ENCODE peak calls at places on chromosomes 6 and 20, in nine cellular contexts. T is omental fat pad, O is ovary, W is colonic mucosa, B is nephron progenitor cell, P is lower lobe of right lung, G is hepatocyte, J is foreskin fibroblast, S is left ventricle myocardium inferior. Q is an unnamed sample.

GRCh38 chr20:50478162-50479036 is 31.8 kb upstream of the PTPN1 start:
- DNase-seq in T (no peak), O (peak), W (peak), B (peak), P (peak), G (peak), J (peak), S (peak), Q (peak)

GRCh38 chr6:40894962-40895799 is 143.8 kb downstream of the UNC5CL start:
- DNase-seq in T (no peak), O (peak), W (peak), B (peak), P (peak), G (peak), J (peak), S (peak), Q (peak)

GRCh38 chr6:13404115-13404891 is 76.0 kb upstream of the TBC1D7 start:
- DNase-seq in T (no peak), O (no peak), W (no peak), B (no peak), P (no peak), G (no peak), J (no peak), S (no peak), Q (no peak)

GRCh38 chr6:157110620-157111019 is 212.7 kb downstream of the TMEM242 start:
- DNase-seq in T (no peak), O (no peak), W (no peak), B (no peak), P (no peak), G (peak), J (peak), S (no peak), Q (no peak)

GRCh38 chr6:13624871-13625288 is 9.7 kb downstream of the NOL7 start:
- DNase-seq in T (no peak), O (no peak), W (no peak), B (no peak), P (no peak), G (peak), J (peak), S (no peak), Q (no peak)

GRCh38 chr6:38774933-38775707 is 60.0 kb downstream of the DNAH8 start:
- DNase-seq in T (no peak), O (no peak), W (no peak), B (no peak), P (no peak), G (no peak), J (no peak), S (no peak), Q (no peak)

GRCh38 chr6:77021232-77021631 is 442.1 kb downstream of the HTR1B start:
- DNase-seq in T (no peak), O (no peak), W (no peak), B (no peak), P (no peak), G (no peak), J (no peak), S (no peak), Q (no peak)

GRCh38 chr6:11522819-11523218 is 14.7 kb upstream of the TMEM170B start:
- DNase-seq in T (no peak), O (no peak), W (no peak), B (no peak), P (no peak), G (no peak), J (no peak), S (no peak), Q (no peak)

GRCh38 chr6:158417760-158418098 is 105.5 kb downstream of the TULP4 start:
- DNase-seq in T (no peak), O (no peak), W (no peak), B (no peak), P (no peak), G (no peak), J (peak), S (no peak), Q (no peak)

GRCh38 chr6:36724514-36725385 is 27.1 kb downstream of the RAB44 start:
- DNase-seq in T (peak), O (peak), W (peak), B (peak), P (peak), G (peak), J (peak), S (peak), Q (no peak)

GRCh38 chr6:131054392-131055250 is 8.4 kb downstream of the EPB41L2 start:
- DNase-seq in T (no peak), O (no peak), W (no peak), B (no peak), P (no peak), G (no peak), J (peak), S (no peak), Q (no peak)

GRCh38 chr6:99148111-99148510 is 200.4 kb upstream of the FBXL4 start:
- DNase-seq in T (no peak), O (no peak), W (no peak), B (no peak), P (no peak), G (no peak), J (no peak), S (no peak), Q (no peak)

GRCh38 chr6:99151634-99152344 is 197.7 kb downstream of the FAXC start:
- DNase-seq in T (no peak), O (no peak), W (peak), B (peak), P (peak), G (peak), J (no peak), S (peak), Q (no peak)

GRCh38 chr6:99148761-99149160 is 200.7 kb downstream of the FAXC start:
- DNase-seq in T (no peak), O (no peak), W (no peak), B (no peak), P (no peak), G (no peak), J (no peak), S (no peak), Q (no peak)

GRCh38 chr6:99146716-99147115 is 199.0 kb upstream of the FBXL4 start:
- DNase-seq in T (no peak), O (no peak), W (no peak), B (no peak), P (no peak), G (no peak), J (no peak), S (no peak), Q (no peak)

GRCh38 chr6:99152345-99152643 is 197.2 kb downstream of the FAXC start:
- DNase-seq in T (no peak), O (no peak), W (no peak), B (no peak), P (no peak), G (no peak), J (no peak), S (no peak), Q (no peak)
- TF ChIP-seq CTCF in T (no peak), O (no peak), W (no peak), B (no peak), P (no peak), G (no peak), J (no peak), S (no peak), Q (no peak)

GRCh38 chr6:81812416-81812815 is 59.9 kb upstream of the TENT5A start:
- DNase-seq in T (no peak), O (no peak), W (no peak), B (no peak), P (no peak), G (no peak), J (no peak), S (no peak), Q (no peak)
- TF ChIP-seq CTCF in T (no peak), O (no peak), W (no peak), B (no peak), P (no peak), G (no peak), J (no peak), S (no peak), Q (no peak)

DNA sequence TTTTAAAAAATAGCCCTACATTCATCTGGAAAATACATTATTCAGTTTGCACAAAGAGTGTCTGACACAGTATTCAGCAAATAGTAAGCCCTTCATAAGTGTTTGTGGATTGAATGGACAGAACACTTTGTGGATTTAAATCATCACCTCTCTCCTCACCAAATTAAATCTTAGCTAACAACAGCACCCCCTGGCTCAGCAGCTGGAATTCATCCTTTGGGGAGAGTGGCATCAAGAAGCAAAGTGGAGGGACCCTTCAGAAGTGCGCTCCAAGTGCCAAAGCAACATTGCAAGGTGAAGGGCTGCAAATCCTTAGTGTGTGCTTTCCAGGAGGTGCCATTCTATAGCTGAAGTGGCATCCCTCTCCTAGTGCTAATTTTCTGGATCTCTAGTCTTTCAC is 891.9 kb downstream of the C6orf118 start:
- DNase-seq in T (no peak), O (no peak), W (no peak), B (no peak), P (no peak), G (no peak), J (no peak), S (no peak), Q (no peak)
- TF ChIP-seq CTCF in T (no peak), O (no peak), W (no peak), B (no peak), P (no peak), G (no peak), J (no peak), S (no peak), Q (no peak)

GRCh38 chr6:8057793-8058192 is 6.4 kb downstream of the BLOC1S5 start:
- DNase-seq in T (no peak), O (no peak), W (no peak), B (no peak), P (no peak), G (no peak), J (no peak), S (no peak), Q (no peak)

GRCh38 chr6:8057263-8057662 is 6.9 kb downstream of the BLOC1S5 start:
- DNase-seq in T (no peak), O (no peak), W (no peak), B (no peak), P (no peak), G (no peak), J (no peak), S (no peak), Q (no peak)

GRCh38 chr6:8061736-8062135 is 2.5 kb downstream of the BLOC1S5 start:
- DNase-seq in T (no peak), O (no peak), W (no peak), B (no peak), P (no peak), G (no peak), J (no peak), S (no peak), Q (no peak)

GRCh38 chr6:8060346-8060745 is 3.8 kb downstream of the BLOC1S5 start:
- DNase-seq in T (no peak), O (no peak), W (no peak), B (no peak), P (no peak), G (no peak), J (no peak), S (no peak), Q (no peak)

DNA sequence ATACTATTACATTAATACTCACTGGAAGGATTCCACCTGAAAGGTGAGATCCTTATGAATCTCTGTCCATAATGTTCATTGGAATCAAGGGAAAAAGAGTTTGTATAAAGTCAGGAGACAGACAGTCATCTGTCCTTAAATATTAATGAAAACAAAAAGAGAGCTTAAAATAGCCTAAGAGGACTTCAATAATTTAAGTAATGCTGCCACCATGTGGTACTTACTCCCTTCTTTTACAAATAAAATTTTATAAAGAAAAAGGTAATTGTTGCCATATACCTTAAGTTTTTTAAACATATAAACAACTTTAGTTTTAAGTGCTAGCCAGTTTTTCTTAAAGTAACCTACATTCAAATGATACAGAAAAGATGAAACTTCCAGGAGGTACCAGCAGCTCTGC is 5.1 kb downstream of the BLOC1S5 start:
- DNase-seq in T (no peak), O (no peak), W (no peak), B (no peak), P (no peak), G (peak), J (no peak), S (no peak), Q (no peak)
- TF ChIP-seq CTCF in T (no peak), O (no peak), W (peak), B (peak), P (peak), G (peak), J (no peak), S (peak), Q (peak)

DNA sequence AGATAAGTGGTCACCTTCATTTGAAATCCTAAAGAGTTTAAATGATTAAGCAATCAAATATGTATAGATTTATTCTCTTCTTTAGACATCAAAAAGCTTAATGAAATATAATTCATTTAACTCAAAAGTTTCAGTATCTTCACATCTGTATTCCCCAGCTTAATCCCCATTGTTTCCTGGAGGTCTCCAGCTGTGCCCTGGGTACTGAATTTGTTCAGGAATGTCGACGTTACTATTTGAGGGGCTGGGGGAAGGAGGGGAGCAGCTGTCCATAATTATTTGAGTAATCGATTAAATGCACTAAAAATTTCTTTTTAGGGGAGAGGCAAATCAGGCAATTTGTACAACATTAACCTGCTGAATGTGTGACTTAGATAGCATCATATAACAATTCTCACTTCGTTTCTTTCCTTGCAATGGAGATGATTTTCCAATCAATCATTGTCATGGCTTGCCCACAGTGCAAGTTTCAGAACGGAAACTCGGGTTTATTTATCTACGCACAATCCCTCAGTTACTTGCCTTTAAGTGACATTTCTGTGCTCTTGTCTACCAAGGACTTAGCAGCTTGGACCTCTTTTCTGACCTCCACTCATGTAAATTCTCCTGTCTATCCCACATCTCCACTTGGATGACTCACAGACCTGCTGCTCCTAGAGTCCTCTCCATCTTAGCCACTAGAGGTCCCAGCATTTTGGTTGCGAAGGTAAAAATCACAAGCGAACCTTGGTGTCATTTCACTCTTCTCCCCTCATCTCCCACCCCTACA is 3.9 kb downstream of the DOK5 start:
- DNase-seq in T (no peak), O (no peak), W (no peak), B (no peak), P (no peak), G (peak), J (no peak), S (no peak), Q (no peak)
- TF ChIP-seq CTCF in T (no peak), O (no peak), W (no peak), B (peak), P (no peak), G (peak), J (peak), S (peak), Q (no peak)

DNA sequence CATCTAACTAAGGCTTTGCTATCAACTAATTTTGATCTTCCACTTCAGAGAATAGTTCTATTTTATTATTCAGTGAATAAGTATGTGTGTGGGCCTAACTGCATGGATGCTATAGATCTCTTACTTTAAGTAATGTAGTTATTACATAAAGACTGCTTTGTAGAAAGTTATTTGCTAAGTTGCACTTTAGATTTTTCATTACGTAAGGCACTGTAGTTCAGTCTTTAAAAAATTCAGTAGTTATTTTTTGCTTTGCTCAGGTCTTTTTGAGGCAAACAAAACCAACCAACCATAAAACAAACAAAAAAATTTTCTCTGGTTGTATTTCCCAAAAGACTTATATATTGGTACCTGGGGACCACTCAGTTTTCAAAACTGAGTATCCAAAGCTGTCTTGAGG is 53.0 kb downstream of the KCNQ5 start:
- DNase-seq in T (no peak), O (no peak), W (no peak), B (no peak), P (no peak), G (no peak), J (no peak), S (no peak), Q (no peak)
- TF ChIP-seq CTCF in T (no peak), O (no peak), W (no peak), B (no peak), P (no peak), G (no peak), J (no peak), S (no peak), Q (no peak)

GRCh38 chr6:85450578-85450884 is 648 bp downstream of the NT5E start:
- DNase-seq in T (no peak), O (no peak), W (no peak), B (no peak), P (no peak), G (no peak), J (no peak), S (no peak), Q (no peak)
- TF ChIP-seq CTCF in T (no peak), O (peak), W (no peak), B (no peak), P (no peak), G (no peak), J (no peak), S (no peak), Q (no peak)

GRCh38 chr6:166313255-166314070 is 5.3 kb upstream of the PRR18 start:
- DNase-seq in T (no peak), O (no peak), W (peak), B (peak), P (no peak), G (peak), J (no peak), S (no peak), Q (no peak)
- TF ChIP-seq CTCF in T (no peak), O (no peak), W (peak), B (peak), P (peak), G (peak), J (peak), S (peak), Q (peak)

DNA sequence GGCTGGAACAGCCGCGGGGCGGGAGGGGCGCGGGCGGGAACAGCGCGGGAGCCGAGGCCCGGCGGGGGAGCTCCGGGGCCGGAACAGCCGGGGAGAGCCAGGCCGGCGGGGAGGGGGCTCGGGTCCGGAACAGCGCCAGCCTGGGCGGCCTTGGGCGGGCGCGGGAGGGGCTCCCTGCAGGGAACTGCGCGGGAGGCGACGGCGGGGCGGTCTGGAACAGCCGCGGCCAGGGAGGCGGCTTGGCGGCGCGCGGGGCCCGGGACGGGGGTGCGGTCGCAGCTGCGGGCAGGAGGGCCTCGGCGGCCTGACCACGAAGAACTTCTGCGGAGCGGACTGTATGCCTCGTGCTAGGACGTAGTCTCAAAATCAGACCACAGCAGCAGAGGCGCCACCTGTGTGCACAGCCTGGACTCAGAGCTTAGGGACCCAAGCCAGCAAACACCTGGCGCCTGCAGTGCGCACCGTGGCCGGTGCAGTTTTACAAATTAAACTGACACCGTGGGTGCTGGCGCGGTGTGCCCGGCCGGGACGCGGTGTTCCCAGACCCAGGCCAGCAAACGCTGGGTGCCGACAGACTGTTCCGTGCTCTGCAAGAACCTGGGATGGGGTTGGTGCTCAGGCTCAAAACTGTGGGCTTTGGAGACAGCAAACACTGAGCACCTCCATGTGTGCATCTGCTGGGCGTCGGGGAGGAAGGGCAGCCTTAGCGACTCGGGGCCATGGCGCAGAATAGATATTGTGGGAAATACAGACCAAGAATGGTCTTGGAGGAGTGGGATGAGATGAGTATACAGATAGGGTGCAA is 572 bp downstream of the ZNF341 start:
- DNase-seq in T (peak), O (no peak), W (peak), B (no peak), P (peak), G (no peak), J (no peak), S (peak), Q (peak)
- TF ChIP-seq CTCF in T (no peak), O (no peak), W (no peak), B (no peak), P (peak), G (no peak), J (no peak), S (no peak), Q (no peak)

GRCh38 chr6:53547815-53548496 is 3.1 kb upstream of the GCLC start:
- DNase-seq in T (peak), O (peak), W (peak), B (peak), P (peak), G (peak), J (peak), S (peak), Q (peak)
- TF ChIP-seq CTCF in T (no peak), O (no peak), W (no peak), B (no peak), P (peak), G (no peak), J (no peak), S (no peak), Q (no peak)

Q was measured in left lung.